ENCODE peak calls at places on chromosomes 16 and 17, in four cellular contexts. T is tibial artery; G is CD4-positive, alpha-beta memory T cell; P is CD8-positive, alpha-beta T cell. S is an unnamed sample. For H3K4me1 and H3K9me3, the result is how much of the 10 kb centered on the place peaks cover.

GRCh38 chr17:15291674-15292361 is 26.7 kb upstream of the PMP22 start:
- DNase-seq in T (no peak), G (no peak), P (no peak), S (peak)

GRCh38 chr17:43608313-43608712 is 53.4 kb downstream of the MEOX1 start:
- DNase-seq in T (no peak), G (no peak), P (no peak), S (no peak)

GRCh38 chr17:18920911-18921441 is 31.0 kb upstream of the SLC5A10 start:
- DNase-seq in T (no peak), G (no peak), P (no peak), S (no peak)

GRCh38 chr16:76882105-76882504 is 308.9 kb upstream of the MON1B start:
- DNase-seq in T (no peak), G (no peak), P (no peak), S (no peak)

GRCh38 chr16:87143661-87144121 is 173.5 kb downstream of the C16orf95 start:
- DNase-seq in T (no peak), G (no peak), P (no peak), S (no peak)

GRCh38 chr16:72502654-72503005 is 330.7 kb upstream of the PMFBP1 start:
- DNase-seq in T (no peak), G (no peak), P (no peak), S (no peak)

GRCh38 chr17:38982858-38983746 is 15.9 kb upstream of the FBXO47 start:
- DNase-seq in T (peak), G (peak), P (peak), S (peak)

GRCh38 chr17:78466786-78467715 is 88.6 kb downstream of the PGS1 start:
- DNase-seq in T (no peak), G (no peak), P (no peak), S (no peak)

GRCh38 chr16:84948855-84949610 is 62.3 kb downstream of the ZDHHC7 start:
- DNase-seq in T (no peak), G (no peak), P (no peak), S (no peak)

GRCh38 chr16:1961651-1962067 is 2.3 kb downstream of the NDUFB10 start:
- DNase-seq in T (no peak), G (no peak), P (no peak), S (no peak)

GRCh38 chr17:42525221-42525620 is 10.8 kb upstream of the NAGLU start:
- DNase-seq in T (no peak), G (no peak), P (no peak), S (no peak)

GRCh38 chr17:42781639-42782401 is 1.4 kb downstream of the WNK4 start:
- DNase-seq in T (no peak), G (no peak), P (no peak), S (no peak)

GRCh38 chr17:38908676-38909181 is 16.7 kb upstream of the LASP1NB start:
- DNase-seq in T (no peak), G (no peak), P (no peak), S (no peak)

GRCh38 chr17:82348434-82348833 is 10.6 kb upstream of the TEX19 start:
- DNase-seq in T (no peak), G (no peak), P (no peak), S (no peak)

DNA sequence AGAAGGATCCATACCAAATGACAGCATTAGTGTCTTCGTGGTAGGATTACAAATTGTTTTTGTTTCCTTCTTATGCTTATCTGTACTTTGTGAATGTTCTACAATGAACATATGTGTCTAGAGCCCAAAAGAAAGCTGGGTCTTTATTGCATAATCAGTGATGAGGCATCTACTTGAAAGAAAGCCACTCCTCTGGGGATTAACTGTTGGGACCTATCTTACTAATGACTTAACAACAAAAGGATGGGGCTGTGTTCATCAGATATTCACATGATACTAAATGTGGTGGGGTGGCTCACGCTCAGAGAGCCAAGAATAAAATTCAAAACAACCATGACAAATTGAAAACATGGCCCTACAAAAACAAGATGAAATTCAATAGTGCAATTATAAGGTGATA is 160.2 kb downstream of the RGS9 start:
- DNase-seq in T (no peak), G (no peak), P (no peak), S (no peak)
- H3K27ac ChIP-seq in T (no peak), G (no peak), P (no peak), S (no peak)

GRCh38 chr17:57928898-57929297 is 26.3 kb downstream of the CUEDC1 start:
- DNase-seq in T (no peak), G (no peak), P (no peak), S (no peak)
- H3K4me1 ChIP-seq in T (under half), G (under half), P (under half), S (under half)

GRCh38 chr17:51185763-51186332 is 19.6 kb downstream of the NME2 start:
- DNase-seq in T (no peak), G (no peak), P (no peak), S (no peak)
- H3K9me3 ChIP-seq in T (under half), G (under half), P (under half), S (under half)

GRCh38 chr16:17469742-17470001 is 1.1 kb downstream of the XYLT1 start:
- DNase-seq in T (no peak), G (no peak), P (no peak), S (no peak)
- H3K27ac ChIP-seq in T (peak), G (peak), P (peak), S (peak)

GRCh38 chr17:79995691-79996090 is 40.0 kb downstream of the TBC1D16 start:
- DNase-seq in T (no peak), G (no peak), P (no peak), S (no peak)
- H3K4me1 ChIP-seq in T (under half), G (half or more), P (half or more), S (under half)

DNA sequence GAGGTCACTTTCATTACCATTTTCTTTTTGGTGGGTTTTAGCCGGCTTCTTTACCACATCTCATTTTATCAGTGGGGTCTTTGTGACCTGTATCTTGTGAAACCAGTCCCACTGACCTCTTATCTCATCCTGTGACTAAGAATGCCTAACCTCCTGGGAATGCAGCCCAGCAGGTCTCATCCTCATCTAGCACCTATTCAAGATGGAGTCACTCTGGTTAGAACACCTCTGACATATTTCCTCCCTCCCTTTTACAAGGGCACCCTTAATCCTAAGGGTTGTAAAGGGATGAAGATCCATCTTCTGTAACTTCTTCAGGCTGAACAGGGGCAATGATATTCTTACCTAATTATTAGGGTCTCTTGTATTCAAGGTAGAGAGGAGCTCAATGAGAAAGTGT is 107.9 kb upstream of the HAS3 start:
- DNase-seq in T (no peak), G (no peak), P (no peak), S (no peak)
- H3K9me3 ChIP-seq in T (under half), G (under half), P (under half), S (under half)

GRCh38 chr17:33242725-33243124 is 50.4 kb downstream of the ASIC2 start:
- DNase-seq in T (no peak), G (no peak), P (no peak), S (no peak)
- H3K27ac ChIP-seq in T (no peak), G (no peak), P (no peak), S (no peak)

DNA sequence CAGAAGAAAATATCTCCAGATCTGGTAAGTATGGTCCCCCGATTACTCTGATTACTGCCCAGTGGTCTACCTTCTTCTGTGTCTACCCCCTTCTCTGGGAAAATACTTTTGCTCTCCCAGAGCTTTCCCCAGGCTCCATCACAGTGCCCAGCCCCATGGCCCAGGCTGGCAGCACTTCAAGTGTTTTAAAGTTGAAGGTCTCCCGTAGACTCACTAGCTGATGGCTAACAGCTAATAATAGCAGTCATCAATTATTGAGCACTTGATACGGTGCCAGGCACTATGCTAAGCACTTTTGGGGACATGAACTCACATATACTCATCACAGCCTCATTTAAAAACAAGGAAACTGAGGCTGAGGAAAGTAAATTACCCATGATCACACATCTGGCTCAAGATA is 33.4 kb downstream of the DCUN1D3 start:
- DNase-seq in T (no peak), G (no peak), P (no peak), S (no peak)
- H3K4me1 ChIP-seq in T (half or more), G (under half), P (under half), S (under half)